ENCODE peak calls at places on chromosome 19, in five cellular contexts. D, F, B, U and L are unnamed samples.

GRCh38 chr19:52535831-52536800 is 8.6 kb downstream of the ZNF808 start:
- DNase-seq in U (no peak), B (peak), F (peak), D (no peak), L (no peak)

GRCh38 chr19:46606681-46607440 is 5.7 kb downstream of the CALM3 start:
- DNase-seq in U (no peak), B (no peak), F (peak), D (peak), L (no peak)

GRCh38 chr19:4456566-4456842 is 1.1 kb downstream of the UBXN6 start:
- DNase-seq in B (no peak), D (peak), U (no peak), F (peak), L (no peak)

GRCh38 chr19:13260883-13261653 is 110.9 kb downstream of the IER2 start:
- DNase-seq in B (no peak), U (peak), D (peak), F (no peak), L (peak)

GRCh38 chr19:29876414-29876813 is 64.6 kb downstream of the CCNE1 start:
- DNase-seq in D (no peak), U (no peak), B (no peak), F (no peak), L (no peak)

GRCh38 chr19:52991021-52991420 is 22.7 kb upstream of the ERVV-1 start:
- DNase-seq in U (peak), D (no peak), F (no peak), B (no peak), L (no peak)

GRCh38 chr19:12581100-12581499 is 29.5 kb downstream of the ZNF490 start:
- DNase-seq in D (no peak), F (no peak), U (no peak), B (peak), L (no peak)

GRCh38 chr19:18379803-18380747 is 5.9 kb upstream of the GDF15 start:
- DNase-seq in D (peak), U (peak), F (no peak), B (peak), L (peak)

GRCh38 chr19:45906221-45906620 is 3.8 kb upstream of the MYPOP start:
- DNase-seq in U (no peak), D (no peak), F (no peak), B (no peak), L (no peak)

GRCh38 chr19:888615-889385 is 4.2 kb downstream of the MED16 start:
- DNase-seq in D (peak), B (no peak), F (no peak), U (no peak), L (no peak)

GRCh38 chr19:53157601-53158000 is 1.3 kb downstream of the ZNF347 start:
- DNase-seq in F (peak), B (peak), D (no peak), U (no peak), L (no peak)

GRCh38 chr19:8832132-8833021 is at the start of the genes MBD3L1 and ZNF558:
- DNase-seq in U (peak), F (peak), D (peak), B (peak), L (peak)

GRCh38 chr19:18428837-18429674 is 8.9 kb downstream of the ISYNA1 start:
- DNase-seq in D (peak), F (peak), B (peak), U (no peak), L (peak)

GRCh38 chr19:872266-872951 is 12.9 kb downstream of the CFD start:
- DNase-seq in U (no peak), D (peak), F (no peak), B (peak), L (peak)

GRCh38 chr19:6271251-6271650 is 8.5 kb downstream of the MLLT1 start:
- DNase-seq in F (peak), D (peak), U (no peak), B (peak), L (no peak)

GRCh38 chr19:13007292-13008045 is 12.2 kb downstream of the NFIX start:
- DNase-seq in F (peak), D (no peak), B (no peak), U (no peak), L (no peak)

GRCh38 chr19:51417107-51417806 is at the start of gene SIGLEC10:
- DNase-seq in U (no peak), B (peak), F (no peak), D (no peak), L (no peak)

GRCh38 chr19:5172859-5173577 is 167.6 kb downstream of the PTPRS start:
- DNase-seq in U (peak), D (peak), B (no peak), F (no peak), L (peak)

GRCh38 chr19:1605236-1606137 is at the start of gene UQCR11:
- DNase-seq in B (peak), U (peak), F (peak), D (peak), L (peak)

GRCh38 chr19:50861025-50861424 is 6.3 kb downstream of the KLK3 start:
- DNase-seq in U (no peak), D (no peak), F (no peak), B (no peak), L (no peak)

GRCh38 chr19:1590641-1591397 is 1.8 kb downstream of the MBD3 start:
- DNase-seq in U (no peak), D (peak), B (peak), F (peak), L (no peak)

GRCh38 chr19:5624741-5625140 is 1.9 kb downstream of the SAFB start:
- DNase-seq in D (no peak), F (no peak), U (no peak), B (peak), L (no peak)

GRCh38 chr19:57719424-57719823 is 8.0 kb downstream of the ZNF671 start:
- DNase-seq in F (no peak), D (no peak), B (no peak), U (no peak), L (no peak)

GRCh38 chr19:58037927-58038687 is 4.3 kb downstream of the ZSCAN1 start:
- DNase-seq in B (peak), U (no peak), F (no peak), D (no peak), L (no peak)

GRCh38 chr19:20558011-20558410 is 7.6 kb downstream of the ZNF737 start:
- DNase-seq in F (no peak), B (peak), U (no peak), D (no peak), L (no peak)

GRCh38 chr19:15456871-15457700 is 7.3 kb downstream of the RASAL3 start:
- DNase-seq in D (peak), U (no peak), F (no peak), B (peak), L (no peak)

GRCh38 chr19:29687244-29687896 is 22.1 kb downstream of the PLEKHF1 start:
- DNase-seq in D (no peak), F (no peak), U (no peak), B (no peak), L (no peak)

GRCh38 chr19:51586799-51587198 is 15.7 kb downstream of the ZNF175 start:
- DNase-seq in U (no peak), D (no peak), F (no peak), B (no peak), L (no peak)

GRCh38 chr19:50994129-50994528 is 7.3 kb downstream of the KLK8 start:
- DNase-seq in D (peak), B (no peak), U (no peak), F (no peak), L (peak)

GRCh38 chr19:56838930-56839664 is 1.4 kb downstream of the PEG3 start:
- DNase-seq in D (no peak), U (no peak), F (peak), B (no peak), L (peak)

GRCh38 chr19:1261863-1262686 is 7.1 kb upstream of the CIRBP start:
- DNase-seq in F (no peak), B (no peak), U (no peak), D (no peak), L (peak)

GRCh38 chr19:1811942-1812425 is at the start of gene ATP8B3:
- DNase-seq in F (peak), D (peak), U (no peak), B (peak), L (peak)

GRCh38 chr19:4062576-4063368 is 3.9 kb downstream of the ZBTB7A start:
- DNase-seq in F (no peak), U (no peak), D (no peak), B (peak), L (no peak)

GRCh38 chr19:677201-677600 is 1.0 kb downstream of the FSTL3 start:
- DNase-seq in D (no peak), F (peak), B (no peak), U (no peak), L (peak)

DNA sequence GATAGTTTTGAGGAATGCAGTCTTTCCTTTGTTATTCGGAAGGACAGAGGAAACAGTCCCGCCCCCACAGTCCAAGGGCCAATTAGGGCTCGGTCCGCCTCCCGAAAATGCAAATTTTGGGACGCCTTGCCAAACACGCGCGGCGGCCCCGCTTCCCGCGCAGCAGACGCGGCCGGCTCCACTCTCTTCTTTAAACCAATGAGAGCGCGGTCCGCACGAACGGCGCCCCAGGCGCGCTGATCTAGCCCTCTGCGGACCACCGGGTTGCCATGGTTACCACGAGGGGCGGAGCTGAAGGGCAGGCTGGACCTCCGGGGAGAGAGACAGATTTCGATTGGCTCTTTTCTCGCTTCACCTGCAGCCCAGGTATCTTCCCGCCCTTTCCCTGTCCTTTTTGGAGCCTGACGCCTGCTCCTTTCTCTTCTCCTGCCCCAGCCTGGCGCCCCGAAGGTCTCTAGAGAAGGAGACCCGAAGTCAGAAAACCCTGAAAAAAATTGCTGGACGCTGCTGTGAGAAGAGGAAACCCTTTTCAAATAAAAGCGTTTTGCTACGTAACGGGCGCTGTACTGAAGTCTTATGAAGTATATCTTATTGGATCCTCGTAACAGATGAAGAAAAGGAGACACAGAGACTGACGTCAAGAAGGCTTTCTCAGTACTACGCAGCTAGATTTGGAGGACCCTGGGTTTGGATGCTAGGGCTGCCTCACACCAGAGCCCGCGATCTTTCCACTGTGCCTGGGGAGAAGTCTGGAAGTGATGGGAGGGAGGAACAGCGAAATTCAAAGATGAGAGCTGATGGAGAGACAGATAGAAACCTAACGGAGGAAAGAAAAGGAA is 2.0 kb downstream of the PTH2 start:
- DNase-seq in U (no peak), F (peak), D (peak), B (peak), L (no peak)
- TF ChIP-seq REST in U (no peak), F (no peak), D (no peak), B (no peak), L (no peak)

GRCh38 chr19:34457446-34457845 is 24.1 kb upstream of the WTIP start:
- DNase-seq in D (no peak), F (no peak), B (no peak), U (no peak), L (no peak)
- TF ChIP-seq REST in D (no peak), F (no peak), B (no peak), U (no peak), L (no peak)

DNA sequence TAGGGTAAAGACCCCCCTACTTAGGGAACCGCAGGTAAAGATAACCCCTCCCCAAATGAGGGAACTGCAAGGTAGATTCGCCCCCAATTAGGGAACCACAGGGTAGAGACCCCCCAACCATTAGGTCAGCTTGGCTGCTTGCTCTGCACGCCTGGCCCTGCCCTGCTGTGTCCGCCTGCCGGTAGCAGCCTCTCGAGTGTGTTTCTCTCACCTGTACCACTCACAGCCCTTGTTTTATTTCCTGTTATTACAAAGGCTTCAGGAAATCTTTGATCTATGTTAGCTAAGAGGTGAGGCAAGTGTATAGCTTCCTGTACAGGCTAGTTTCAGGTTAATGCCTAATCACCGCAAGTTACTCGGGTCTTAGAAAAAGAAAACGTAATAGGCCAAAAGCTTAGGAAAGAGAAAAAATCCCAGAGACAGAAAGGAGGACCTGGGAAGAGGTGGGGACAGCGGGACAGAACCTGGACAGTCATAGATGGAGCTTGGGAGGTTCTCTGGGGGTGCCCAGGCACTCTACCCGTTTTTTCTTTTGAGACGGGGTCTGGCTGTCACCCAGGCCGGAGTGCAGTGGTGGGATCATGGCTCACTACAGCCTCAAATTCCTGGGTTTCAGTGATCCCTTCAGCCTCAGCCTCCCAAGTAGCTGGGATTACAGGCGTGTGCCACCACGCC is 23.1 kb upstream of the EIF3G start:
- DNase-seq in U (no peak), D (no peak), B (no peak), F (no peak), L (no peak)
- TF ChIP-seq REST in U (no peak), D (no peak), B (no peak), F (no peak), L (no peak)

GRCh38 chr19:41816761-41817160 is 20.4 kb downstream of the CEACAM3 start:
- DNase-seq in B (no peak), F (no peak), D (no peak), U (no peak), L (no peak)
- TF ChIP-seq REST in B (no peak), F (no peak), D (no peak), U (no peak), L (no peak)

GRCh38 chr19:39155114-39155700 is 29.6 kb downstream of the PAK4 start:
- DNase-seq in U (no peak), D (no peak), F (no peak), B (peak), L (no peak)
- TF ChIP-seq REST in U (no peak), D (no peak), F (no peak), B (no peak), L (no peak)

GRCh38 chr19:3028305-3029069 is 593 bp downstream of the TLE2 start:
- DNase-seq in U (no peak), D (peak), B (peak), F (no peak), L (no peak)
- TF ChIP-seq REST in U (no peak), D (no peak), B (no peak), F (no peak), L (no peak)

GRCh38 chr19:38917921-38918491 is 6.0 kb upstream of the CCER2 start:
- DNase-seq in U (no peak), F (peak), B (peak), D (no peak), L (peak)
- TF ChIP-seq REST in U (no peak), F (no peak), B (no peak), D (no peak), L (no peak)

DNA sequence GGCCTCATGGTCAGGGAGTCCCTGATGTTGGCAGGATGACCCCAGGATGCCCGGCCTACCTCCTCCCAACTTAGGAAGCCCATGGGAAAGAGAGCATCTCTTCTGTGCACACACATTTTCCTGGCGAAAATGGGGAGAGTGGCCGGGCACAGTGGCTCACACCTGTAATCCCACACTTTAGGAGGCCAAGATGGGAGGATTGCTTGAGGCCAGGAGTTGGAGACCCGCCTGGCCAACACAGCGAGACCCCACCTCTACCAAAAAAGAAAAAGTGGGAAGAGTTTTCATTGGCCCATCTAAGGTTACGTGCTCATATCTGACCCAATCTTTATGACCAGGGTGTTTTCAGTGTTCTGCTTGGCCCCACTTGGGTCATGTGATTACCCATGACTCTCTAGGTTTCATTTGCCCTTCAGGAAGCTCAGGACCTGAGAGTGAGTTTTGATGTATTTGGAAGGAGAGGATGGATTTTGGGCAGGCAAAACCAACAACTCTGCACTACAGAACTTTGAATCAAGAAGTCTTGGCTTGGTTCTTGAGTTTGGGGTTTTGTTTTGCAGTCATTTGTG is 33.6 kb upstream of the SHKBP1 start:
- DNase-seq in D (no peak), B (no peak), U (no peak), F (no peak), L (no peak)
- TF ChIP-seq REST in D (no peak), B (no peak), U (no peak), F (no peak), L (no peak)